ENCODE peak calls at places on chromosomes 5 and 9, in seven cellular contexts. Z is activated CD8-positive, alpha-beta memory T cell treated with anti-CD3 and anti-CD28 coated beads for 4 hours; F is endothelial cell; R is WTC11; J is A549; P is A172; U is adrenal gland. H is an unnamed sample.

GRCh38 chr5:173498871-173499470 is 117.5 kb downstream of the BOD1 start:
- DNase-seq in R (no peak), U (no peak), Z (no peak), F (no peak), J (no peak), P (peak), H (no peak)

GRCh38 chr9:3658964-3659363 is 133.2 kb upstream of the RFX3 start:
- DNase-seq in F (no peak), P (no peak), J (no peak), R (no peak), Z (no peak), U (no peak), H (no peak)

GRCh38 chr9:128845186-128845931 is 15.8 kb upstream of the SPOUT1 start:
- DNase-seq in R (peak), F (no peak), P (no peak), Z (no peak), U (no peak), J (no peak), H (no peak)

GRCh38 chr5:133445744-133446143 is 166.6 kb downstream of the FSTL4 start:
- DNase-seq in U (no peak), F (no peak), J (no peak), Z (no peak), P (no peak), R (no peak), H (no peak)

GRCh38 chr9:68648971-68649370 is 56.1 kb upstream of the PIP5K1B start:
- DNase-seq in Z (no peak), F (no peak), U (no peak), J (no peak), P (no peak), R (no peak), H (no peak)

GRCh38 chr5:142551242-142552067 is 134.4 kb downstream of the FGF1 start:
- DNase-seq in F (peak), R (peak), U (peak), Z (no peak), J (no peak), P (peak), H (peak)

GRCh38 chr5:67366256-67366655 is 169.7 kb upstream of the CD180 start:
- DNase-seq in Z (no peak), F (no peak), U (no peak), P (no peak), J (no peak), R (no peak), H (no peak)

GRCh38 chr5:82386576-82386975 is 108.4 kb upstream of the RPS23 start:
- DNase-seq in P (peak), U (no peak), R (no peak), J (no peak), Z (no peak), F (no peak), H (no peak)

GRCh38 chr5:66596791-66597757 is 881 bp downstream of the MAST4 start:
- DNase-seq in J (peak), Z (no peak), U (peak), R (peak), F (peak), P (no peak), H (peak)

GRCh38 chr9:109640232-109641078 is 139.5 kb upstream of the PALM2AKAP2 start:
- DNase-seq in J (peak), P (peak), U (peak), R (peak), Z (no peak), F (peak), H (peak)

GRCh38 chr9:81646337-81646736 is 43.0 kb downstream of the TLE1 start:
- DNase-seq in F (no peak), R (no peak), J (no peak), U (no peak), P (no peak), Z (no peak), H (no peak)

GRCh38 chr5:146340260-146341081 is 1.8 kb downstream of the POU4F3 start:
- DNase-seq in U (peak), P (peak), J (peak), R (peak), Z (no peak), F (peak), H (peak)

GRCh38 chr9:112872019-112872418 is 18.7 kb downstream of the SLC46A2 start:
- DNase-seq in F (no peak), P (no peak), J (no peak), Z (no peak), R (no peak), U (no peak), H (no peak)

GRCh38 chr9:132794730-132795380 is 83.2 kb downstream of the AK8 start:
- DNase-seq in J (no peak), Z (no peak), U (no peak), F (no peak), R (no peak), P (no peak), H (no peak)

GRCh38 chr9:134491436-134491835 is 150.2 kb upstream of the COL5A1 start:
- DNase-seq in R (no peak), P (no peak), J (no peak), F (no peak), U (no peak), Z (no peak), H (no peak)

GRCh38 chr9:76352026-76352620 is 42.1 kb downstream of the RFK start:
- DNase-seq in Z (no peak), J (no peak), U (no peak), R (no peak), P (no peak), F (no peak), H (no peak)

GRCh38 chr5:126184474-126184873 is 238.7 kb upstream of the GRAMD2B start:
- DNase-seq in F (no peak), J (no peak), P (no peak), Z (no peak), R (no peak), U (no peak), H (no peak)

GRCh38 chr9:113675475-113675941 is 200.6 kb upstream of the ZNF618 start:
- DNase-seq in R (no peak), F (no peak), J (no peak), U (peak), Z (no peak), P (peak), H (peak)

GRCh38 chr9:95752129-95752731 is 123.3 kb upstream of the ERCC6L2 start:
- DNase-seq in J (no peak), R (no peak), P (no peak), F (peak), Z (no peak), U (no peak), H (no peak)

GRCh38 chr5:108382784-108383358 is 973 bp upstream of the FBXL17 start:
- DNase-seq in R (no peak), P (no peak), U (peak), Z (no peak), J (no peak), F (peak), H (no peak)

GRCh38 chr9:130160862-130161470 is 11.2 kb upstream of the NCS1 start:
- DNase-seq in U (no peak), F (no peak), J (no peak), Z (no peak), R (no peak), P (no peak), H (no peak)

GRCh38 chr9:70474413-70474812 is 60.0 kb upstream of the KLF9 start:
- DNase-seq in R (no peak), U (no peak), P (no peak), F (no peak), Z (no peak), J (no peak), H (no peak)

GRCh38 chr5:163478126-163478981 is 17.9 kb downstream of the HMMR start:
- DNase-seq in R (no peak), Z (no peak), P (peak), F (no peak), U (no peak), J (no peak), H (no peak)

GRCh38 chr9:33637881-33638280 is 113.8 kb downstream of the ANKRD18B start:
- DNase-seq in R (no peak), J (no peak), Z (no peak), U (no peak), P (no peak), F (no peak), H (no peak)

GRCh38 chr9:35910613-35911488 is 1.6 kb downstream of the SPAAR start:
- DNase-seq in P (peak), U (no peak), F (peak), Z (no peak), J (peak), R (no peak), H (no peak)

GRCh38 chr5:8019719-8020218 is 150.8 kb downstream of the MTRR start:
- DNase-seq in U (no peak), R (no peak), F (no peak), Z (no peak), J (no peak), P (no peak), H (no peak)

GRCh38 chr5:140725799-140726471 is 25.7 kb downstream of the ZMAT2 start:
- DNase-seq in J (peak), U (peak), Z (peak), P (peak), R (peak), F (peak), H (peak)

GRCh38 chr5:87121315-87122170 is 146.1 kb upstream of the RASA1 start:
- DNase-seq in F (no peak), Z (peak), U (peak), R (no peak), P (peak), J (peak), H (no peak)

GRCh38 chr5:171418982-171419662 is at the start of gene FGF18:
- DNase-seq in J (peak), R (peak), P (no peak), U (no peak), F (peak), Z (no peak), H (peak)

H was measured in heart right ventricle.